ENCODE peak calls at places on chromosomes 12 and 14, in five cellular contexts. M is thyroid gland; B is CD8-positive, alpha-beta memory T cell; L is hepatocyte; N is CD8-positive, alpha-beta T cell. Q is an unnamed sample. For H3K9me3, the result is how much of the 10 kb centered on the place peaks cover.

GRCh38 chr12:53044052-53044581 is 5.7 kb upstream of the TNS2 start:
- DNase-seq in M (no peak), L (peak), B (no peak), N (no peak), Q (no peak)

GRCh38 chr12:71567562-71567961 is 96.1 kb downstream of the ZFC3H1 start:
- DNase-seq in L (peak), B (no peak), M (no peak), N (no peak), Q (no peak)

GRCh38 chr14:85439696-85440328 is 90.1 kb upstream of the FLRT2 start:
- DNase-seq in B (no peak), N (no peak), M (no peak), L (no peak), Q (no peak)

GRCh38 chr12:77120695-77121094 is 55.3 kb upstream of the E2F7 start:
- DNase-seq in N (no peak), B (no peak), M (no peak), L (no peak), Q (no peak)

GRCh38 chr12:52270541-52271070 is 3.8 kb upstream of the KRT86 start:
- DNase-seq in N (no peak), L (no peak), B (no peak), M (no peak), Q (no peak)

GRCh38 chr14:70472253-70473159 is 20.5 kb downstream of the ADAM21 start:
- DNase-seq in N (no peak), L (no peak), B (no peak), M (no peak), Q (no peak)

GRCh38 chr12:53224268-53224896 is 7.6 kb downstream of the RARG start:
- DNase-seq in N (no peak), L (peak), M (peak), B (no peak), Q (no peak)

GRCh38 chr14:92586001-92586947 is 72.7 kb downstream of the RIN3 start:
- DNase-seq in N (peak), L (peak), M (no peak), B (peak), Q (peak)

GRCh38 chr14:105857223-105857815 is 330.9 kb downstream of the TMEM121 start:
- DNase-seq in L (no peak), B (peak), M (no peak), N (peak), Q (no peak)

GRCh38 chr14:57755018-57755521 is 110.8 kb downstream of the SLC35F4 start:
- DNase-seq in L (no peak), N (no peak), M (no peak), B (no peak), Q (no peak)

GRCh38 chr12:75889214-75889613 is 142.4 kb downstream of the PHLDA1 start:
- DNase-seq in N (no peak), B (no peak), L (no peak), M (peak), Q (no peak)

GRCh38 chr12:68791897-68792481 is 16.0 kb upstream of the MDM2 start:
- DNase-seq in L (no peak), B (no peak), N (no peak), M (no peak), Q (no peak)

GRCh38 chr12:121783771-121784170 is 9.7 kb downstream of the RHOF start:
- DNase-seq in L (no peak), M (no peak), B (no peak), N (no peak), Q (no peak)

GRCh38 chr14:39097159-39097558 is 5.9 kb downstream of the SEC23A start:
- DNase-seq in M (no peak), B (no peak), N (no peak), L (peak), Q (peak)

GRCh38 chr12:120367924-120368788 is 808 bp downstream of the MSI1 start:
- DNase-seq in N (no peak), M (no peak), L (peak), B (no peak), Q (no peak)

GRCh38 chr12:21615441-21615840 is 10.8 kb upstream of the GYS2 start:
- DNase-seq in N (no peak), L (no peak), M (no peak), B (no peak), Q (no peak)

GRCh38 chr12:57881035-57881973 is 34.8 kb upstream of the CTDSP2 start:
- DNase-seq in B (no peak), L (no peak), N (no peak), M (no peak), Q (peak)

GRCh38 chr14:104075530-104076151 is 9.9 kb upstream of the ASPG start:
- DNase-seq in L (peak), B (no peak), M (peak), N (no peak), Q (no peak)

GRCh38 chr14:100871234-100872186 is 32.0 kb downstream of the RTL1 start:
- DNase-seq in L (no peak), N (no peak), M (no peak), B (no peak), Q (no peak)

GRCh38 chr14:66240112-66240511 is 246.1 kb upstream of the CCDC196 start:
- DNase-seq in N (no peak), B (no peak), M (no peak), L (no peak), Q (no peak)

GRCh38 chr12:95838125-95838524 is 20.6 kb upstream of the SNRPF start:
- DNase-seq in N (no peak), B (no peak), L (peak), M (peak), Q (peak)

GRCh38 chr12:7127916-7128626 is 618 bp downstream of the RBP5 start:
- DNase-seq in B (no peak), M (no peak), N (no peak), L (no peak), Q (no peak)

GRCh38 chr12:27177716-27178115 is 66.4 kb upstream of the STK38L start:
- DNase-seq in M (no peak), N (no peak), L (no peak), B (no peak), Q (no peak)

GRCh38 chr14:63893701-63894458 is 41.1 kb downstream of the SYNE2 start:
- DNase-seq in N (no peak), M (no peak), L (peak), B (no peak), Q (no peak)

GRCh38 chr12:50055831-50056628 is 1.4 kb upstream of the ASIC1 start:
- DNase-seq in B (peak), M (peak), N (peak), L (peak), Q (peak)

GRCh38 chr14:72024504-72024903 is 92.3 kb downstream of the RGS6 start:
- DNase-seq in L (no peak), N (no peak), M (no peak), B (no peak), Q (no peak)

GRCh38 chr12:107461222-107461980 is 224.2 kb upstream of the PWP1 start:
- DNase-seq in M (peak), L (peak), N (no peak), B (no peak), Q (no peak)

GRCh38 chr12:28132398-28132797 is 57.9 kb upstream of the CCDC91 start:
- DNase-seq in M (no peak), B (no peak), L (no peak), N (no peak), Q (no peak)

GRCh38 chr12:112126916-112127315 is 1.6 kb downstream of the TRAFD1 start:
- DNase-seq in L (no peak), B (no peak), M (no peak), N (no peak), Q (peak)

GRCh38 chr12:30013051-30013450 is 229.3 kb upstream of the TMTC1 start:
- DNase-seq in B (no peak), L (no peak), M (no peak), N (no peak), Q (no peak)

GRCh38 chr12:5870183-5870582 is 74.9 kb downstream of the ANO2 start:
- DNase-seq in L (no peak), M (no peak), N (no peak), B (no peak), Q (no peak)

GRCh38 chr14:71623939-71624338 is 308.3 kb upstream of the RGS6 start:
- DNase-seq in M (no peak), B (no peak), L (no peak), N (no peak), Q (no peak)

GRCh38 chr14:99189201-99189801 is 82.7 kb downstream of the BCL11B start:
- DNase-seq in M (no peak), B (peak), L (no peak), N (peak), Q (no peak)

GRCh38 chr12:99302874-99303273 is 344.7 kb upstream of the GARIN6 start:
- DNase-seq in M (no peak), B (no peak), N (no peak), L (no peak), Q (no peak)

GRCh38 chr14:60323199-60323891 is 74.3 kb downstream of the PPM1A start:
- DNase-seq in L (no peak), M (no peak), N (no peak), B (no peak), Q (no peak)
- H3K4me3 ChIP-seq in L (no peak), M (no peak), N (no peak), B (no peak), Q (no peak)

DNA sequence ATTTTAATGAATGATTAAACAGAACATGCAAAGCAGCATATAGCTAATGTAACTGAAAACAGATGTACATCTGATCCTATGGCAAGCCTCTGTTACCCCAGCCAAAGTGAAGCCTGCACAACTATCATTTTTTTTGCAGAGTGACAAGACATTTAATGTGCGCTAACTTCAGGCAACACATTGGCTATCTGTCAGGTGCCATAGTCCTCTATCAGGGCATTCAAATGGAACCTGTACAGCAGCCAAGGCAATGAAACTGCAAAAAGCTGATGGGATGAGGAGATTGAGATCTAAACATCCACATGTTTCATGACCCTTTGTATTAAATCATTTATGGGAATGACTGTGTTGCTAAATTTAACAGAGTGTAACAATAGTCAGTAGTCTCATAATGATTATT is 1088.5 kb upstream of the TMEM132C start:
- DNase-seq in B (no peak), N (no peak), M (no peak), L (no peak), Q (no peak)
- H3K9me3 ChIP-seq in B (under half), N (under half), M (under half), L (under half), Q (under half)

GRCh38 chr14:51419685-51420084 is 179.6 kb downstream of the TMX1 start:
- DNase-seq in M (no peak), L (no peak), B (peak), N (peak), Q (no peak)
- H3K27ac ChIP-seq in M (no peak), L (no peak), B (peak), N (peak), Q (no peak)

GRCh38 chr14:69260246-69260978 is 454 bp downstream of the GALNT16 start:
- DNase-seq in M (peak), N (no peak), B (no peak), L (peak), Q (no peak)

GRCh38 chr14:69259531-69260245 is at the start of gene GALNT16:
- DNase-seq in B (no peak), M (peak), N (no peak), L (peak), Q (peak)

GRCh38 chr14:69261761-69262331 is 1.9 kb downstream of the GALNT16 start:
- DNase-seq in M (no peak), B (no peak), L (peak), N (no peak), Q (peak)

GRCh38 chr14:69260979-69261605 is 1.1 kb downstream of the GALNT16 start:
- DNase-seq in B (no peak), L (peak), N (no peak), M (peak), Q (peak)

DNA sequence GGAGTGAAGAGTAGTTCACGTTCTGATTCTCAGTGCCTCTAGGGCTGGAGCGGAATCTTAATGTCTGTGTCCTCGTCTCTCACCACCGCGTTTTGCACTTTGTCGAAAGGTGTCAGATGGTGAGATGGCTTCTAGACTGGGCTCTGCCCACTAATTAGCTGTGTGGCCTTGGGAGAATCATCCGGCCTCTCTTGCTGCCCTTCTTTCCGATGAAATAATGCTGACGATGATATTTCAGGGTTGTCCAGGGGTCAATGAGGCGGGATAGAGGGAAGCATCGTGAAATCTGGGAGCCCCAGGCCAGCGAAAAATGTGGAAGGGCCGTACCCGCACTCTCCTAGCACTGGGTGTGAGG is 805 bp upstream of the GALNT16 start:
- DNase-seq in N (no peak), M (no peak), L (no peak), B (no peak), Q (no peak)
- H3K4me3 ChIP-seq in N (no peak), M (no peak), L (peak), B (no peak), Q (no peak)